ENCODE peak calls at places on chromosome 19, in ten cellular contexts. C is fibroblast of lung, G is IMR-90, D is GM12865, P is choroid plexus epithelial cell, T is neural crest cell, O is breast epithelium, Q is AG09319, A is WTC11, H is fibroblast of villous mesenchyme. E is an unnamed sample.

GRCh38 chr19:33235269-33235995 is 9.8 kb upstream of the SLC7A10 start:
- DNase-seq in D (peak), A (peak), C (peak), Q (peak), O (peak), T (peak), G (peak), P (peak), H (peak), E (peak)

GRCh38 chr19:41327499-41328156 is 17.7 kb downstream of the CCDC97 start:
- DNase-seq in T (no peak), O (peak), Q (no peak), C (peak), G (peak), P (peak), D (peak), A (peak), H (no peak), E (no peak)

GRCh38 chr19:33259532-33259931 is 33.9 kb upstream of the SLC7A10 start:
- DNase-seq in P (no peak), C (no peak), T (no peak), H (no peak), Q (no peak), G (no peak), D (no peak), A (no peak), O (no peak), E (no peak)

GRCh38 chr19:28633223-28634030 is 579.5 kb downstream of the UQCRFS1 start:
- DNase-seq in P (peak), G (peak), C (peak), H (no peak), A (peak), Q (peak), T (peak), O (no peak), D (peak), E (peak)

GRCh38 chr19:40229484-40229883 is 3.0 kb upstream of the CCNP start:
- DNase-seq in P (no peak), C (peak), D (no peak), A (no peak), T (no peak), O (no peak), Q (no peak), G (peak), H (no peak), E (peak)

GRCh38 chr19:17933414-17934129 is 757 bp downstream of the CCDC124 start:
- DNase-seq in H (peak), T (no peak), G (peak), C (peak), D (no peak), A (no peak), Q (no peak), O (no peak), P (peak), E (peak)

GRCh38 chr19:4337906-4338440 is 654 bp downstream of the STAP2 start:
- DNase-seq in A (no peak), O (peak), Q (no peak), H (peak), P (peak), D (no peak), G (no peak), T (no peak), C (peak), E (peak)

GRCh38 chr19:17496337-17496997 is 15.0 kb upstream of the PGLS start:
- DNase-seq in P (peak), Q (no peak), G (peak), T (peak), O (no peak), A (peak), D (peak), H (peak), C (peak), E (peak)

GRCh38 chr19:18415177-18415867 is 3.9 kb upstream of the SSBP4 start:
- DNase-seq in H (peak), D (no peak), C (peak), T (no peak), A (no peak), O (peak), Q (peak), G (peak), P (peak), E (peak)

GRCh38 chr19:55959996-55960675 is 12.5 kb downstream of the NLRP8 start:
- DNase-seq in C (no peak), A (no peak), H (no peak), O (no peak), Q (no peak), P (no peak), T (no peak), D (no peak), G (no peak), E (no peak)

GRCh38 chr19:49165111-49165750 is 7.6 kb downstream of the TRPM4 start:
- DNase-seq in C (peak), P (peak), G (no peak), A (no peak), O (peak), Q (no peak), T (no peak), D (no peak), H (no peak), E (no peak)

GRCh38 chr19:28504727-28505126 is 708.2 kb downstream of the UQCRFS1 start:
- DNase-seq in O (no peak), T (no peak), C (no peak), D (no peak), G (no peak), A (peak), Q (no peak), H (no peak), P (no peak), E (no peak)

GRCh38 chr19:2962018-2962670 is 15.2 kb upstream of the TLE6 start:
- DNase-seq in P (peak), Q (no peak), C (peak), T (peak), O (no peak), H (peak), G (peak), A (peak), D (peak), E (peak)

GRCh38 chr19:2302319-2303208 is 5.4 kb downstream of the LINGO3 start:
- DNase-seq in C (peak), Q (no peak), A (peak), G (peak), H (peak), T (peak), D (no peak), O (no peak), P (peak), E (peak)

GRCh38 chr19:9668544-9668943 is 6.4 kb downstream of the ZNF562 start:
- DNase-seq in C (no peak), G (no peak), A (no peak), T (no peak), P (no peak), D (no peak), Q (no peak), O (no peak), H (no peak), E (no peak)

GRCh38 chr19:17950310-17951150 is 16.4 kb upstream of the KCNN1 start:
- DNase-seq in O (no peak), Q (no peak), A (peak), T (no peak), D (no peak), P (no peak), G (no peak), C (no peak), H (no peak), E (no peak)

GRCh38 chr19:20423381-20424207 is 142.0 kb downstream of the ZNF737 start:
- DNase-seq in P (peak), A (peak), T (peak), O (peak), C (peak), Q (peak), H (peak), G (peak), D (peak), E (peak)

GRCh38 chr19:51359294-51359693 is 6.9 kb downstream of the ETFB start:
- DNase-seq in H (peak), A (no peak), T (no peak), O (no peak), D (no peak), G (peak), P (peak), Q (peak), C (peak), E (peak)

GRCh38 chr19:45195764-45196163 is 17.2 kb downstream of the BLOC1S3 start:
- DNase-seq in O (no peak), D (no peak), C (peak), G (peak), T (no peak), A (no peak), P (peak), Q (no peak), H (no peak), E (no peak)
- TF ChIP-seq CTCF in O (no peak), D (no peak), C (no peak), G (no peak), T (no peak), A (no peak), P (no peak), Q (no peak), H (no peak), E (no peak)

GRCh38 chr19:7907544-7907943 is 3.9 kb downstream of the MAP2K7 start:
- DNase-seq in A (no peak), O (no peak), G (no peak), H (no peak), Q (no peak), C (no peak), T (no peak), P (no peak), D (peak), E (no peak)

GRCh38 chr19:7908742-7909461 is 5.2 kb downstream of the MAP2K7 start:
- DNase-seq in P (no peak), T (no peak), H (no peak), G (no peak), D (no peak), A (no peak), O (no peak), Q (no peak), C (no peak), E (no peak)

GRCh38 chr19:7909471-7910067 is 5.1 kb upstream of the TGFBR3L start:
- DNase-seq in D (no peak), T (no peak), G (no peak), C (no peak), P (no peak), Q (no peak), H (no peak), O (no peak), A (no peak), E (no peak)

GRCh38 chr19:7907122-7907521 is 3.4 kb downstream of the MAP2K7 start:
- DNase-seq in C (no peak), P (no peak), T (no peak), O (no peak), Q (no peak), A (no peak), H (no peak), D (peak), G (no peak), E (no peak)

DNA sequence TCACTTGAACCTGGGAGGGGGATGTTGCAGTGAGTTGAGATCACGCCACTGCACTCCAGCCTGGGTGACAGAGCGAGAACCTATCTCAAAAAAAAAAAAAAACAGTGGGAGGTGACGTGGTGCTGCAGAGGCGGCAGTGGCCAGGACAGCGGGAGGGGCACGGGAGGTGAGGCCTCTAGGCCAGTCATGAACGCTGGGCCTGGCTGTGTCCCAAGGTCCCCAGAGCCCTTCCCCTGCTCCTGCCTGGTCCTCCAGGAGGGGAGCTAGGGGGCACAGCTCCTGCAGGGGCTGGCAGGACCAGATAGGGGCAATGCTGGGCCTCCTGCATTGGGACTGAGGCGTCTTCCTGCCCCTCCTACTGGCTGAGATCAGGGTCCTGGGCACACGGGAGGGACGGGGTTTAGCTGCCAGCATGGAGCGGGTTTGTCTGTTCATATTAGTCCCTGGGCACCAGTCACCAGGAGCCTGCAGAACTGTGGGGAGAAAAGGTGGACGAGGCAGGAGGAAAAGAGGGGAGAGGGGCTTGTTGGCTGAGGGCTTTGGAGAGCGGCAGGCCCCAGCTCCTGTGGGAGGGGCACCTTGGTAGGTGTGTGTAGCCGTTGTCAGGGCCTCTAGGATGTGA is 4.5 kb downstream of the MAP2K7 start:
- DNase-seq in O (no peak), T (no peak), P (no peak), G (no peak), D (no peak), Q (no peak), H (no peak), C (no peak), A (no peak), E (no peak)
- TF ChIP-seq CTCF in O (no peak), T (no peak), P (no peak), G (no peak), D (no peak), Q (no peak), H (no peak), C (no peak), A (no peak), E (no peak)

GRCh38 chr19:676343-677105 is at the start of gene FSTL3:
- DNase-seq in D (no peak), O (no peak), H (peak), Q (no peak), G (no peak), P (no peak), A (no peak), T (no peak), C (peak), E (peak)

GRCh38 chr19:676007-676342 is 217 bp upstream of the FSTL3 start:
- DNase-seq in P (no peak), A (no peak), G (no peak), C (no peak), O (no peak), H (no peak), D (no peak), T (no peak), Q (no peak), E (no peak)

GRCh38 chr19:674282-675151 is 1.7 kb upstream of the FSTL3 start:
- DNase-seq in O (no peak), H (no peak), C (no peak), T (no peak), Q (no peak), P (no peak), A (no peak), G (no peak), D (peak), E (no peak)

GRCh38 chr19:664913-665443 is 2.0 kb upstream of the RNF126 start:
- DNase-seq in C (peak), T (peak), G (peak), Q (peak), O (no peak), A (peak), H (peak), D (peak), P (peak), E (peak)

DNA sequence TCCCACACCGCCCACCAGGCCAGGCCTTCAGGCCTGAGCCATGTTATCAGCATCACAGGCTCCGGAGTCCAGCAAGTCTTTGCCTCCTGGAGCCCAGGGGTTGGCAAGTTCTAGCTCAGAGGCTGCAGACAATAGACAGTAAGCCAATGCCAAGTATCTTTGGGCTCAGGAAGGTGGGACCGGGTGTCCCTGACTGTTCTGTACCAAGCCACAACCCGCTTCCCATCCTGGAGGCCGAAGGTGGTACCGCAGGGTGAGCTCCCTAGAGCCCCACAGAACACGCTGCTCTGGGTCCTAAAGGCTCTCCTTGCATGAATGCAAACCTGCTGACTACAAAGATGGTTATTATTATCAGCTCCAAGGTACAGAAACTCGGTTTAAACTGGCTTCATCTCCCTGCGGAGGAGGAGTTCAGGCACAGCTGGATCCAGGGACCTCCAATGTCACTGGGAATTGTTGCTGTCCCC is 5.5 kb upstream of the FSTL3 start:
- DNase-seq in H (no peak), C (no peak), A (peak), O (no peak), T (no peak), Q (no peak), G (no peak), P (no peak), D (no peak), E (no peak)
- TF ChIP-seq CTCF in H (peak), C (no peak), A (peak), O (no peak), T (no peak), Q (no peak), G (no peak), P (peak), D (peak), E (peak)

DNA sequence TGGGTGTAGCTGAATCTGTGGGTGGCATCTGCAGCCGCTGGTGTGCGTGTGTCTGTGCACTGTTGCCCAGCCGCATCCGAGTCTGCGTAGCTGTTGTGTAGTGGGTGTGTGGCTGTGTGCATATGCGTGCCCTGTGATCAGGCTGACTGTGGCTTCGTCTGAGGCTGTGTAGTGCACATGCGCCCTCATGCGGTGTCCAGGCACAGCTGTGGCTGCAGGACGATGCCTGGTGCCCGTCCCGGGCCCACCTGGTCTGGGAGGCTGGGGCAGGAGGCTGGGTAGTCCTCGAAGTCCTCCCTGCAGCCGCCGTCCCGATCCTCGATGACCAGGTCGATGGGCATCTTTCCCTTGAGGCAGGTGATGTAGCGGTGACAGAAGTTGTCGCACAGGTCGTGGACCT is 4.9 kb downstream of the MEIS3 start:
- DNase-seq in G (no peak), Q (no peak), A (peak), T (no peak), P (no peak), D (peak), C (no peak), H (no peak), O (no peak), E (no peak)
- TF ChIP-seq CTCF in G (no peak), Q (no peak), A (peak), T (no peak), P (peak), D (peak), C (no peak), H (peak), O (no peak), E (peak)

GRCh38 chr19:37466798-37467607 is at the start of gene ZNF569:
- DNase-seq in O (peak), T (peak), G (peak), C (peak), D (peak), P (peak), H (peak), Q (peak), A (peak), E (peak)
- TF ChIP-seq CTCF in O (no peak), T (no peak), G (no peak), C (no peak), D (no peak), P (peak), H (no peak), Q (no peak), A (no peak), E (no peak)

GRCh38 chr19:13574933-13575332 is 68.7 kb upstream of the CACNA1A start:
- DNase-seq in C (no peak), Q (no peak), P (no peak), O (no peak), H (no peak), A (peak), G (peak), D (no peak), T (peak), E (peak)
- TF ChIP-seq CTCF in C (peak), Q (peak), P (peak), O (no peak), H (no peak), A (no peak), G (peak), D (peak), T (no peak), E (peak)

E was measured in fibroblast of the aortic adventitia.